ENCODE peak calls at places on chromosome 17, in four cellular contexts. J is upper lobe of left lung, G is HCT116, S is HepG2. U is an unnamed sample. For H3K9me3, the result is how much of the 10 kb centered on the place peaks cover.

GRCh38 chr17:30952645-30953393 is 18.0 kb upstream of the RNF135 start:
- ATAC-seq in J (peak), G (no peak), S (no peak), U (no peak)

GRCh38 chr17:15019158-15019557 is 246.0 kb downstream of the PMP22 start:
- ATAC-seq in J (no peak), G (no peak), S (no peak), U (no peak)

GRCh38 chr17:3761061-3761917 is 37.6 kb downstream of the HASPIN start:
- ATAC-seq in J (peak), G (no peak), S (peak), U (peak)

GRCh38 chr17:1783271-1783670 is 21.4 kb downstream of the SERPINF1 start:
- ATAC-seq in J (peak), G (no peak), S (no peak), U (no peak)

GRCh38 chr17:34319087-34319486 is at the start of gene CCL8:
- ATAC-seq in J (no peak), G (no peak), S (no peak), U (no peak)

GRCh38 chr17:38447502-38448095 is 19.3 kb downstream of the ARHGAP23 start:
- ATAC-seq in J (no peak), G (no peak), S (no peak), U (no peak)

GRCh38 chr17:77208217-77208808 is 67.5 kb downstream of the SEC14L1 start:
- ATAC-seq in J (no peak), G (peak), S (peak), U (peak)

GRCh38 chr17:45342306-45342705 is 25.5 kb upstream of the MAP3K14 start:
- ATAC-seq in J (no peak), G (no peak), S (no peak), U (no peak)

GRCh38 chr17:40993084-40993483 is 880 bp downstream of the KRTAP3-3 start:
- ATAC-seq in J (no peak), G (no peak), S (no peak), U (no peak)

GRCh38 chr17:69474171-69474831 is 59.8 kb downstream of the MAP2K6 start:
- ATAC-seq in J (no peak), G (no peak), S (peak), U (no peak)

GRCh38 chr17:17058304-17058703 is 16.0 kb downstream of the MPRIP start:
- ATAC-seq in J (no peak), G (no peak), S (no peak), U (no peak)

GRCh38 chr17:61443475-61443882 is 8.7 kb upstream of the TBX4 start:
- ATAC-seq in J (no peak), G (no peak), S (no peak), U (no peak)

GRCh38 chr17:60149691-60150582 is at the start of gene CA4:
- ATAC-seq in J (peak), G (no peak), S (peak), U (no peak)

GRCh38 chr17:2510559-2510958 is 1.1 kb downstream of the METTL16 start:
- ATAC-seq in J (no peak), G (no peak), S (no peak), U (no peak)

GRCh38 chr17:34997355-34997862 is 17.1 kb downstream of the LIG3 start:
- ATAC-seq in J (peak), G (no peak), S (no peak), U (peak)

GRCh38 chr17:4879591-4879990 is 19.7 kb upstream of the C17orf107 start:
- ATAC-seq in J (peak), G (no peak), S (no peak), U (no peak)

GRCh38 chr17:72090108-72090507 is 30.7 kb upstream of the SOX9 start:
- ATAC-seq in J (peak), G (no peak), S (no peak), U (no peak)

GRCh38 chr17:74280093-74280513 is 6.1 kb downstream of the DNAI2 start:
- ATAC-seq in J (no peak), G (no peak), S (no peak), U (no peak)

GRCh38 chr17:32274643-32275042 is 9.0 kb downstream of the RHBDL3 start:
- ATAC-seq in J (no peak), G (peak), S (no peak), U (no peak)

GRCh38 chr17:17063546-17064122 is 21.4 kb downstream of the MPRIP start:
- ATAC-seq in J (peak), G (no peak), S (no peak), U (peak)

GRCh38 chr17:5715478-5715877 is 131.2 kb upstream of the NLRP1 start:
- ATAC-seq in J (no peak), G (no peak), S (no peak), U (no peak)

GRCh38 chr17:40605301-40605700 is 40.0 kb upstream of the CCR7 start:
- ATAC-seq in J (no peak), G (no peak), S (no peak), U (no peak)

GRCh38 chr17:45705123-45706009 is 78.8 kb upstream of the CRHR1 start:
- ATAC-seq in J (no peak), G (peak), S (peak), U (no peak)

GRCh38 chr17:62653831-62654829 is 26.7 kb downstream of the MRC2 start:
- ATAC-seq in J (peak), G (no peak), S (peak), U (peak)

GRCh38 chr17:76920364-76921139 is 52.3 kb downstream of the MGAT5B start:
- ATAC-seq in J (no peak), G (no peak), S (no peak), U (no peak)

GRCh38 chr17:41512789-41513547 is 5.7 kb downstream of the KRT15 start:
- ATAC-seq in J (no peak), G (no peak), S (no peak), U (no peak)

GRCh38 chr17:73168667-73169066 is 3.9 kb downstream of the SSTR2 start:
- ATAC-seq in J (no peak), G (no peak), S (no peak), U (no peak)

GRCh38 chr17:38654411-38655398 is 20.1 kb downstream of the EPOP start:
- ATAC-seq in J (no peak), G (no peak), S (no peak), U (no peak)

GRCh38 chr17:15447928-15448579 is 19.4 kb downstream of the CDRT4 start:
- ATAC-seq in J (no peak), G (no peak), S (no peak), U (peak)

GRCh38 chr17:64115871-64116534 is 13.9 kb downstream of the ERN1 start:
- ATAC-seq in J (peak), G (no peak), S (no peak), U (peak)
- H3K27ac ChIP-seq in J (peak), G (no peak), S (no peak), U (no peak)

GRCh38 chr17:52383493-52384100 is 225.1 kb upstream of the CA10 start:
- ATAC-seq in J (peak), G (peak), S (peak), U (peak)
- H3K9me3 ChIP-seq in J (under half), G (under half), S (under half), U (under half)

GRCh38 chr17:78748730-78749317 is 33.2 kb downstream of the CYTH1 start:
- ATAC-seq in J (peak), G (no peak), S (peak), U (peak)
- TF ChIP-seq POLR2A in J (no peak), G (no peak), S (peak), U (no peak)

DNA sequence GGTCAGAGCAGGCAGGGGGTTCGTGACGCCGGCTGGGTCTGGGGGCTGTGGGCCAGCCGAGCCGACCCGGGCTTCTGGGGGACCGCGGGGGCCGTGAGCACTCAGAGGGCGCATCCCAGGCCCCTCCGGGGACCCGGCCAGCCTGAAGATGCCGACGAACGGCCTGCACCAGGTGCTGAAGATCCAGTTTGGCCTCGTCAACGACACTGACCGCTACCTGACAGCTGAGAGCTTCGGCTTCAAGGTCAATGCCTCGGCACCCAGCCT is 140 bp downstream of the FSCN2 start:
- ATAC-seq in J (no peak), G (no peak), S (no peak), U (no peak)
- H3K27ac ChIP-seq in J (no peak), G (peak), S (no peak), U (no peak)

GRCh38 chr17:82950525-82951102 is 110.8 kb upstream of the ZNF750 start:
- ATAC-seq in J (no peak), G (no peak), S (no peak), U (no peak)
- H3K9me3 ChIP-seq in J (under half), G (under half), S (under half), U (under half)

GRCh38 chr17:44214896-44215295 is 4.6 kb downstream of the UBTF start:
- ATAC-seq in J (no peak), G (no peak), S (no peak), U (no peak)

GRCh38 chr17:44213403-44214229 is 5.9 kb downstream of the UBTF start:
- ATAC-seq in J (no peak), G (no peak), S (no peak), U (no peak)

GRCh38 chr17:44214230-44214494 is 5.3 kb downstream of the UBTF start:
- ATAC-seq in J (no peak), G (no peak), S (no peak), U (no peak)

GRCh38 chr17:44211281-44212265 is 7.9 kb downstream of the UBTF start:
- ATAC-seq in J (no peak), G (no peak), S (peak), U (no peak)

DNA sequence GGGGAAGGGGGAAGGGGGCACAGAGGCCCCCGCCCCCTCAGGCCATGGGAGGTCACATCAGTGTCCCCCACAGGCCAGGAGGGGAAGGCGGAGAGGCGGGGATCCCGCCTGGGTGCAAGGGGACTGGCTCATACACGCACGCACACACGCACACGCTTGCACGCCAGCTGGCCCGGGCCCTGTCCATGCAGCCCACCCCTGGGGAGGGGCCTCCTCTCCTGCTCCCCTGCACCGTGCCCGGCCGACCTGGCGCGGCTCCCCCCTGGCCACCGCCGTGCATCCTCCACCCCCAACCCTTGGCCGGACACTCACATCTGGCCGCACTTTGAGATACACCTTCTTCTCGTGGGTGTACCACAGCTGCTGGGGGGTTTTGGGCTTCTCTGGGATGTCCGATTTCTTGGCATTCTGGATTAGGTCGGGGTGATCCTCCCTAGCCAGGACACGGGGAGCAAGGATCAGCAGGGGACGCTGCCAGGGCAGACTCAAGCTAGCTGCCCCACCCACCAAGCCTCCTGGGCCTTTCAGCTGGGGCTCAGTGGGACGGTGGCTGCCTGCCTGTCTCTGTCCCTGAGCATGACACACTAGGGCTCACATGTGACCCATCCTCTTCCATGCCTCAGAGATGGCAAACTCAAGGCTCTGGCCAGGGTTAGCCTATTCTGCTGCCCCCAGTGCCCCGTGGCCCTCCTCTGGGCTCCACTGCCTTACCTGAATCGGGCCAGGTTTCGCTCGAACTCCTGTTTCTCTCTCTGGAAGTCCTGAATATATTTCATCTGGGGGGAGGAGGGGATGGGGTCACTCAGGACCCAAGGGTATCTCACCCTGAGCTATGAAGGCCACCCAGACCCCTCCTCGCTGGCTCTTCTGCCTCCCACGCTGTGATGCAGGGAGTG is 6.7 kb downstream of the UBTF start:
- ATAC-seq in J (no peak), G (no peak), S (peak), U (no peak)
- TF ChIP-seq POLR2A in J (no peak), G (no peak), S (no peak), U (no peak)

GRCh38 chr17:27928546-27928945 is 35.4 kb upstream of the LYRM9 start:
- ATAC-seq in J (no peak), G (no peak), S (no peak), U (no peak)

GRCh38 chr17:27929990-27930389 is 36.8 kb upstream of the LYRM9 start:
- ATAC-seq in J (no peak), G (no peak), S (no peak), U (no peak)

DNA sequence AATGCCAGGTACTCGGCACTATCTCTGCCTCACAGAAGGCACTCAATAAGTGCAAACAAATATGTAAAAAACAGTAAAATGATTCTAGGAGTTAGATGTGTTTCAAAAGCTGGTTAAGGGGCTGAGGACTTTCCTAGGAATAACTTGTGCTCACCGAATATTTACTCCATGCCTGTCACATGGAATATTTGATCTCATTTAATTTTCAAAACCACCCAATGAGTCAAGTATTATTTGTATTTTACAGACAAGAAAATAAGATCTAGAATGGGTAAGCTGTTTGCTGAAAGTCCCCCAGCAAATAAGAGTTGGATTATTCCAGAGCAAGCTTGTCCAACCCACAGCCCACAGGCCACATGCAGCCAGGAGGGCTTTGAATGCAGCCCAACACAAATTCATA is 34.6 kb upstream of the LYRM9 start:
- ATAC-seq in J (no peak), G (no peak), S (no peak), U (no peak)
- H3K27ac ChIP-seq in J (no peak), G (no peak), S (no peak), U (no peak)

DNA sequence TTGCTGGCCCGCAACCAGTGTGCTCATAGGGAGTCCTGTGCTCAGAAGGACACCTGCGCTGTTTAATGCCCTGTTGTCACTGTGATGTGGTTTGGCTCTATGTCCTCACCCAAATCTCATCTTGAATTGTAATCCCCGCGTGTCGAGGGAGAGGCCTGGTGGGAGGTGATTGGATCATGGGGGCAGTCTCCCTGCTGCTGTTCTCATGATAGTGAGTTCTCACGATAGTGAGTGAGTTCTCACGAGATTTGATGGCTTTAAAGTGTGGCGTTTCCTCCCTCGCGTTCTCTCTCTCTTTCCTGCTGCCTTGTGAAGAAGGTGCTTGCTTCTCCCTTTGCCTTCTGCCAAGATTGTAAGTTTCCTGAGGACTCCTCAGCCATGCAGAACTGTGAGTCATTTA is 66.8 kb downstream of the AKAP1 start:
- ATAC-seq in J (no peak), G (no peak), S (no peak), U (no peak)
- H3K9me3 ChIP-seq in J (under half), G (under half), S (under half), U (under half)

DNA sequence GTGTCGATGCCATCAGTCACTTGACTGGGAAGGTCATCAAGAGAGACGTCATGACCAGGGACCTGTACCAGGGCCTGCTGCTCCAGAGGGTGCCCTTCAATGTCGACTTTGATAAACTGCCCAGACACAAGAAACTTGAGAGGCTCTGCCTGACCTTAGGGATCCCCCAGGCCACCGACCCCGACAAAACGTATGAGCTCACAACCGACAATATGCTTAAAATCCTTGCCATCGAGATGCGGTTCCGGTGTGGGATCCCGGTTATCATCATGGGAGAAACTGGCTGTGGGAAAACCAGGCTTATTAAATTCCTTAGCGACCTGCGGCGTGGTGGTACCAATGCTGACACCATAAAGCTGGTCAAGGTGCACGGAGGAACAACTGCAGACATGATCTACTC is 69.6 kb upstream of the ENDOV start:
- ATAC-seq in J (no peak), G (no peak), S (no peak), U (no peak)
- TF ChIP-seq POLR2A in J (no peak), G (no peak), S (no peak), U (no peak)

U was measured in gastroesophageal sphincter.